ENCODE peak calls at places on chromosomes 1 and 21, in seven cellular contexts. M is H4; T is posterior cingulate gyrus; C is stimulated activated CD4-positive, alpha-beta T cell treated with anti-CD3 and anti-CD28 coated beads, Interleukin-12 subunit alpha, Interleukin-12 subunit beta, amount 100 ng/mL, for 48 hours; F is nephron progenitor cell; O is neural progenitor cell; X is AG04449. Y is an unnamed sample.

GRCh38 chr1:202860744-202861419 is 28.1 kb downstream of the RABIF start:
- DNase-seq in M (no peak), T (peak), C (peak), F (peak), O (peak), X (no peak), Y (peak)

GRCh38 chr1:17538428-17539130 is 919 bp upstream of the ARHGEF10L start:
- DNase-seq in M (peak), T (no peak), C (no peak), F (peak), O (peak), X (no peak), Y (no peak)

GRCh38 chr1:22712502-22713271 is 2.0 kb downstream of the EPHB2 start:
- DNase-seq in M (peak), T (no peak), C (peak), F (no peak), O (peak), X (no peak), Y (no peak)

GRCh38 chr1:9696793-9697192 is 45.3 kb downstream of the PIK3CD start:
- DNase-seq in M (no peak), T (no peak), C (no peak), F (no peak), O (no peak), X (no peak), Y (no peak)

GRCh38 chr1:40315795-40316594 is 1.1 kb downstream of the COL9A2 start:
- DNase-seq in M (no peak), T (peak), C (no peak), F (peak), O (peak), X (no peak), Y (no peak)

GRCh38 chr1:41476807-41477361 is 7.6 kb downstream of the EDN2 start:
- DNase-seq in M (no peak), T (no peak), C (no peak), F (no peak), O (no peak), X (no peak), Y (no peak)

GRCh38 chr1:174990382-174990999 is 9.3 kb upstream of the CACYBP start:
- DNase-seq in M (peak), T (no peak), C (no peak), F (no peak), O (no peak), X (no peak), Y (no peak)

GRCh38 chr1:51776408-51776807 is 102.1 kb downstream of the NRDC start:
- DNase-seq in M (no peak), T (no peak), C (no peak), F (no peak), O (no peak), X (no peak), Y (no peak)

GRCh38 chr1:68551459-68551858 is 54.6 kb upstream of the DEPDC1 start:
- DNase-seq in M (no peak), T (no peak), C (no peak), F (no peak), O (no peak), X (no peak), Y (no peak)

GRCh38 chr1:203488539-203488938 is 5.4 kb upstream of the OPTC start:
- DNase-seq in M (no peak), T (no peak), C (no peak), F (no peak), O (no peak), X (no peak), Y (no peak)

GRCh38 chr1:159315381-159315780 is 13.2 kb downstream of the FCER1A start:
- DNase-seq in M (no peak), T (no peak), C (no peak), F (no peak), O (no peak), X (no peak), Y (no peak)

GRCh38 chr1:229117664-229118300 is 153.1 kb upstream of the RAB4A start:
- DNase-seq in M (peak), T (peak), C (no peak), F (no peak), O (no peak), X (no peak), Y (no peak)

GRCh38 chr1:167538657-167539056 is 14.9 kb downstream of the CREG1 start:
- DNase-seq in M (peak), T (no peak), C (no peak), F (no peak), O (peak), X (no peak), Y (no peak)

GRCh38 chr21:43645414-43645891 is 13.8 kb downstream of the HSF2BP start:
- DNase-seq in M (peak), T (no peak), C (no peak), F (peak), O (peak), X (peak), Y (no peak)

GRCh38 chr1:202164271-202165037 is 4.1 kb upstream of the PTPN7 start:
- DNase-seq in M (no peak), T (no peak), C (peak), F (no peak), O (no peak), X (no peak), Y (no peak)

GRCh38 chr1:165235158-165235776 is 121.2 kb downstream of the LMX1A start:
- DNase-seq in M (no peak), T (no peak), C (no peak), F (peak), O (peak), X (no peak), Y (no peak)

GRCh38 chr1:207309775-207310273 is 11.7 kb upstream of the CD55 start:
- DNase-seq in M (peak), T (no peak), C (no peak), F (no peak), O (no peak), X (peak), Y (no peak)

GRCh38 chr1:152078831-152079549 is 9.9 kb downstream of the TCHHL1 start:
- DNase-seq in M (no peak), T (no peak), C (no peak), F (no peak), O (no peak), X (no peak), Y (no peak)

GRCh38 chr1:180249725-180250498 is 19.8 kb downstream of the LHX4 start:
- DNase-seq in M (no peak), T (no peak), C (no peak), F (no peak), O (no peak), X (no peak), Y (no peak)

Y was measured in occipital lobe.